ENCODE peak calls at places on chromosome 15, in four cellular contexts. X, B, P and C are unnamed samples.

GRCh38 chr15:68553994-68554715 is 24.6 kb upstream of the CORO2B start:
- DNase-seq in X (no peak), B (peak), P (peak), C (peak)

GRCh38 chr15:91795281-91795680 is 58.2 kb upstream of the SLCO3A1 start:
- DNase-seq in X (no peak), B (no peak), P (no peak), C (no peak)

GRCh38 chr15:64461577-64462162 is 1.3 kb downstream of the ZNF609 start:
- DNase-seq in X (no peak), B (peak), P (peak), C (no peak)

GRCh38 chr15:36844453-36845094 is 255.8 kb downstream of the MEIS2 start:
- DNase-seq in X (no peak), B (peak), P (no peak), C (no peak)

GRCh38 chr15:84402856-84403608 is 167.5 kb downstream of the GOLGA6L4 start:
- DNase-seq in X (no peak), B (no peak), P (no peak), C (no peak)

GRCh38 chr15:29021901-29022300 is 136.1 kb downstream of the APBA2 start:
- DNase-seq in X (no peak), B (no peak), P (no peak), C (no peak)

GRCh38 chr15:93182806-93183205 is 93.8 kb upstream of the RGMA start:
- DNase-seq in X (no peak), B (no peak), P (peak), C (no peak)

GRCh38 chr15:69787791-69788190 is 309.9 kb downstream of the TLE3 start:
- DNase-seq in X (no peak), B (no peak), P (no peak), C (no peak)